ENCODE peak calls at places on chromosomes 13 and 19, in five cellular contexts. One of them, this sample, is unnamed.

GRCh38 chr13:32443111-32443510 is 15.2 kb upstream of the N4BP2L1 start:
- DNase-seq in colonic mucosa: no peak
- DNase-seq in cardiac muscle cell: peak; percentile 11
- DNase-seq in CD8-positive, alpha-beta T cell: peak; percentile 14
- DNase-seq in fibroblast of lung: peak; percentile 39
- DNase-seq in this sample: no peak

GRCh38 chr19:5897189-5897969 is 6.2 kb downstream of the NDUFA11 start:
- DNase-seq in CD8-positive, alpha-beta T cell: no peak
- DNase-seq in fibroblast of lung: no peak
- DNase-seq in colonic mucosa: no peak
- DNase-seq in cardiac muscle cell: no peak
- DNase-seq in this sample: no peak

GRCh38 chr13:29846475-29847256 is 3.8 kb downstream of the UBL3 start:
- DNase-seq in fibroblast of lung: no peak
- DNase-seq in colonic mucosa: no peak
- DNase-seq in CD8-positive, alpha-beta T cell: no peak
- DNase-seq in cardiac muscle cell: no peak
- DNase-seq in this sample: no peak

GRCh38 chr19:33795370-33796163 is 1.1 kb upstream of the KCTD15 start:
- DNase-seq in CD8-positive, alpha-beta T cell: no peak
- DNase-seq in fibroblast of lung: peak; percentile 80
- DNase-seq in colonic mucosa: peak; percentile 85
- DNase-seq in cardiac muscle cell: peak; percentile 95
- DNase-seq in this sample: no peak

GRCh38 chr19:11756965-11757364 is 9.8 kb upstream of the ZNF441 start:
- DNase-seq in fibroblast of lung: no peak
- DNase-seq in cardiac muscle cell: no peak
- DNase-seq in colonic mucosa: no peak
- DNase-seq in CD8-positive, alpha-beta T cell: no peak
- DNase-seq in this sample: no peak

GRCh38 chr13:101514695-101515275 is 62.3 kb downstream of the ITGBL1 start:
- DNase-seq in cardiac muscle cell: peak; percentile 64
- DNase-seq in colonic mucosa: peak; percentile 20
- DNase-seq in CD8-positive, alpha-beta T cell: no peak
- DNase-seq in fibroblast of lung: peak; percentile 86
- DNase-seq in this sample: peak; percentile 48

GRCh38 chr19:2194513-2195078 is 30.9 kb downstream of the DOT1L start:
- DNase-seq in cardiac muscle cell: no peak
- DNase-seq in colonic mucosa: no peak
- DNase-seq in fibroblast of lung: no peak
- DNase-seq in CD8-positive, alpha-beta T cell: no peak
- DNase-seq in this sample: no peak

GRCh38 chr13:79678100-79678499 is 197.1 kb downstream of the NDFIP2 start:
- DNase-seq in fibroblast of lung: peak; percentile 8
- DNase-seq in colonic mucosa: no peak
- DNase-seq in CD8-positive, alpha-beta T cell: no peak
- DNase-seq in cardiac muscle cell: no peak
- DNase-seq in this sample: no peak

GRCh38 chr19:17441241-17442135 is 7.0 kb downstream of the TMEM221 start:
- DNase-seq in fibroblast of lung: no peak
- DNase-seq in colonic mucosa: no peak
- DNase-seq in cardiac muscle cell: peak; percentile 22
- DNase-seq in CD8-positive, alpha-beta T cell: no peak
- DNase-seq in this sample: no peak

GRCh38 chr13:28794370-28794769 is 25.8 kb upstream of the MTUS2 start:
- DNase-seq in fibroblast of lung: no peak
- DNase-seq in CD8-positive, alpha-beta T cell: no peak
- DNase-seq in cardiac muscle cell: no peak
- DNase-seq in colonic mucosa: no peak
- DNase-seq in this sample: no peak

GRCh38 chr13:48775804-48776203 is 122.1 kb downstream of the CYSLTR2 start:
- DNase-seq in fibroblast of lung: peak; percentile 91
- DNase-seq in colonic mucosa: no peak
- DNase-seq in CD8-positive, alpha-beta T cell: no peak
- DNase-seq in cardiac muscle cell: no peak
- DNase-seq in this sample: peak; percentile 92

GRCh38 chr13:28313579-28313978 is 175.2 kb downstream of the PAN3 start:
- DNase-seq in fibroblast of lung: peak; percentile 55
- DNase-seq in cardiac muscle cell: no peak
- DNase-seq in CD8-positive, alpha-beta T cell: no peak
- DNase-seq in colonic mucosa: no peak
- DNase-seq in this sample: no peak

GRCh38 chr13:41579168-41579567 is 121.8 kb downstream of the RGCC start:
- DNase-seq in CD8-positive, alpha-beta T cell: no peak
- DNase-seq in colonic mucosa: no peak
- DNase-seq in fibroblast of lung: no peak
- DNase-seq in cardiac muscle cell: no peak
- DNase-seq in this sample: no peak

GRCh38 chr19:1042689-1043511 is 3.0 kb downstream of the ABCA7 start:
- DNase-seq in fibroblast of lung: peak; percentile 22
- DNase-seq in CD8-positive, alpha-beta T cell: no peak
- DNase-seq in cardiac muscle cell: no peak
- DNase-seq in colonic mucosa: peak; percentile 33
- DNase-seq in this sample: no peak

GRCh38 chr13:32426981-32427851 is 714 bp downstream of the N4BP2L1 start:
- DNase-seq in cardiac muscle cell: peak; percentile 51
- DNase-seq in CD8-positive, alpha-beta T cell: peak; percentile 44
- DNase-seq in colonic mucosa: peak; percentile 52
- DNase-seq in fibroblast of lung: no peak
- DNase-seq in this sample: no peak

GRCh38 chr19:40803857-40804782 is 5.1 kb downstream of the EGLN2 start:
- DNase-seq in CD8-positive, alpha-beta T cell: peak; percentile 56
- DNase-seq in cardiac muscle cell: no peak
- DNase-seq in fibroblast of lung: no peak
- DNase-seq in colonic mucosa: peak; percentile 86
- DNase-seq in this sample: no peak

GRCh38 chr19:32817252-32817912 is 52.2 kb downstream of the SLC7A9 start:
- DNase-seq in colonic mucosa: no peak
- DNase-seq in CD8-positive, alpha-beta T cell: no peak
- DNase-seq in cardiac muscle cell: no peak
- DNase-seq in fibroblast of lung: no peak
- DNase-seq in this sample: no peak

GRCh38 chr19:10712041-10712440 is 5.8 kb upstream of the DNM2 start:
- DNase-seq in colonic mucosa: peak; percentile 55
- DNase-seq in cardiac muscle cell: no peak
- DNase-seq in fibroblast of lung: no peak
- DNase-seq in CD8-positive, alpha-beta T cell: no peak
- DNase-seq in this sample: no peak

GRCh38 chr13:49641810-49642291 is 13.5 kb downstream of the ARL11 start:
- DNase-seq in cardiac muscle cell: no peak
- DNase-seq in CD8-positive, alpha-beta T cell: no peak
- DNase-seq in colonic mucosa: peak; percentile 32
- DNase-seq in fibroblast of lung: peak; percentile 96
- DNase-seq in this sample: peak; percentile 38

GRCh38 chr13:97202761-97203160 is 19.4 kb upstream of the MBNL2 start:
- DNase-seq in colonic mucosa: no peak
- DNase-seq in CD8-positive, alpha-beta T cell: no peak
- DNase-seq in cardiac muscle cell: no peak
- DNase-seq in fibroblast of lung: no peak
- DNase-seq in this sample: no peak

GRCh38 chr19:57465680-57466381 is 8.9 kb upstream of the VN1R1 start:
- DNase-seq in CD8-positive, alpha-beta T cell: no peak
- DNase-seq in colonic mucosa: no peak
- DNase-seq in cardiac muscle cell: no peak
- DNase-seq in fibroblast of lung: peak; percentile 33
- DNase-seq in this sample: no peak

DNA sequence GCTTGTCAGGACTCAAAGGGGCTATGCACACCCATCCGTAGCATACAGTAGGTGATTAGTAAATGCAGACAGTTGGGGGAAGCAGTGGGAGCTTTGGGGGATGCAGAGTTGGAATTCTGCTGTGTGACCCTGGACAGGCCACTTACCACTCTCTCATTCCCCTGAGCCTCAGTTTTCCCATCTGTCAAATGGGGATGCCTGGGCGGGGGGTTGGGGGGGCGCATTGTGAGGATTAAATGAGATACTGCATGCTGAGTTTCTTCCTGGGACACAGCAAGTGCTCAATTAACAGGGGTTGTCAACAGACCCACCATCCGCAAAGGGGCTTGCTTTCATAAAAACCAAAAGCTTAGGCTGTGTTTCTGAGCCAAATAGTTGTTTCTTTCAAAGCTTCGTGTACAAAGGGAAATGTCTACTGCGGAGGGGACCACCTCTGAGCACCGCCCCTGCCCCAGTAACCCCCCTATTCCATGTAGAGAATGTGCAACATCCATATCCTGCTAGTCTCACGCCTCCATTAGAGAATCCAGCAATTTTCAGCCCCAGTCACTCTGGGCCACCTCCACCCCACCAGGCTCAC is 132.4 kb downstream of the IER2 start:
- DNase-seq in fibroblast of lung: no peak
- DNase-seq in CD8-positive, alpha-beta T cell: no peak
- DNase-seq in cardiac muscle cell: no peak
- DNase-seq in colonic mucosa: no peak
- DNase-seq in this sample: no peak
- H3K4me3 ChIP-seq in fibroblast of lung: no peak overlapping the region
- H3K4me3 ChIP-seq in CD8-positive, alpha-beta T cell: no peak overlapping the region
- H3K4me3 ChIP-seq in cardiac muscle cell: no peak overlapping the region
- H3K4me3 ChIP-seq in colonic mucosa: no peak overlapping the region
- H3K4me3 ChIP-seq in this sample: no peak overlapping the region

GRCh38 chr19:45931055-45931454 is 16.5 kb upstream of the NANOS2 start:
- DNase-seq in colonic mucosa: no peak
- DNase-seq in cardiac muscle cell: no peak
- DNase-seq in CD8-positive, alpha-beta T cell: no peak
- DNase-seq in fibroblast of lung: no peak
- DNase-seq in this sample: no peak
- TF ChIP-seq CTCF in colonic mucosa: no peak
- TF ChIP-seq CTCF in cardiac muscle cell: no peak
- TF ChIP-seq CTCF in CD8-positive, alpha-beta T cell: no peak
- TF ChIP-seq CTCF in fibroblast of lung: no peak
- TF ChIP-seq CTCF in this sample: no peak

GRCh38 chr13:87671824-87672603 is 843 bp downstream of the SLITRK5 start:
- DNase-seq in cardiac muscle cell: no peak
- DNase-seq in fibroblast of lung: peak; percentile 12
- DNase-seq in colonic mucosa: no peak
- DNase-seq in CD8-positive, alpha-beta T cell: no peak
- DNase-seq in this sample: no peak
- H3K4me3 ChIP-seq in cardiac muscle cell: peak overlapping the region; percentile 47
- H3K4me3 ChIP-seq in fibroblast of lung: no peak overlapping the region
- H3K4me3 ChIP-seq in colonic mucosa: peak overlapping the region; percentile 39
- H3K4me3 ChIP-seq in CD8-positive, alpha-beta T cell: peak overlapping the region; percentile 39
- H3K4me3 ChIP-seq in this sample: no peak overlapping the region

GRCh38 chr19:48290341-48290922 is 20.6 kb downstream of the ZNF114 start:
- DNase-seq in colonic mucosa: no peak
- DNase-seq in CD8-positive, alpha-beta T cell: no peak
- DNase-seq in cardiac muscle cell: peak; percentile 28
- DNase-seq in fibroblast of lung: peak; percentile 26
- DNase-seq in this sample: no peak
- TF ChIP-seq CTCF in colonic mucosa: no peak
- TF ChIP-seq CTCF in CD8-positive, alpha-beta T cell: no peak
- TF ChIP-seq CTCF in cardiac muscle cell: peak; percentile 21
- TF ChIP-seq CTCF in fibroblast of lung: peak; percentile 27
- TF ChIP-seq CTCF in this sample: peak; percentile 42

GRCh38 chr19:39130337-39131254 is 5.0 kb downstream of the PAK4 start:
- DNase-seq in colonic mucosa: no peak
- DNase-seq in fibroblast of lung: no peak
- DNase-seq in CD8-positive, alpha-beta T cell: no peak
- DNase-seq in cardiac muscle cell: no peak
- DNase-seq in this sample: no peak
- H3K4me3 ChIP-seq in colonic mucosa: no peak overlapping the region
- H3K4me3 ChIP-seq in fibroblast of lung: no peak overlapping the region
- H3K4me3 ChIP-seq in CD8-positive, alpha-beta T cell: no peak overlapping the region
- H3K4me3 ChIP-seq in cardiac muscle cell: no peak overlapping the region
- H3K4me3 ChIP-seq in this sample: no peak overlapping the region

GRCh38 chr13:21240586-21240985 is 64.1 kb downstream of the MRPL57 start:
- DNase-seq in colonic mucosa: no peak
- DNase-seq in fibroblast of lung: no peak
- DNase-seq in cardiac muscle cell: no peak
- DNase-seq in CD8-positive, alpha-beta T cell: no peak
- DNase-seq in this sample: peak; percentile 78

GRCh38 chr13:21238267-21238666 is 61.8 kb downstream of the MRPL57 start:
- DNase-seq in cardiac muscle cell: no peak
- DNase-seq in colonic mucosa: no peak
- DNase-seq in CD8-positive, alpha-beta T cell: no peak
- DNase-seq in fibroblast of lung: no peak
- DNase-seq in this sample: no peak

GRCh38 chr13:21243045-21243842 is 66.8 kb downstream of the MRPL57 start:
- DNase-seq in colonic mucosa: no peak
- DNase-seq in fibroblast of lung: no peak
- DNase-seq in cardiac muscle cell: no peak
- DNase-seq in CD8-positive, alpha-beta T cell: no peak
- DNase-seq in this sample: no peak

GRCh38 chr13:21243843-21244184 is 67.4 kb downstream of the MRPL57 start:
- DNase-seq in CD8-positive, alpha-beta T cell: no peak
- DNase-seq in fibroblast of lung: no peak
- DNase-seq in colonic mucosa: no peak
- DNase-seq in cardiac muscle cell: no peak
- DNase-seq in this sample: peak; percentile 16

DNA sequence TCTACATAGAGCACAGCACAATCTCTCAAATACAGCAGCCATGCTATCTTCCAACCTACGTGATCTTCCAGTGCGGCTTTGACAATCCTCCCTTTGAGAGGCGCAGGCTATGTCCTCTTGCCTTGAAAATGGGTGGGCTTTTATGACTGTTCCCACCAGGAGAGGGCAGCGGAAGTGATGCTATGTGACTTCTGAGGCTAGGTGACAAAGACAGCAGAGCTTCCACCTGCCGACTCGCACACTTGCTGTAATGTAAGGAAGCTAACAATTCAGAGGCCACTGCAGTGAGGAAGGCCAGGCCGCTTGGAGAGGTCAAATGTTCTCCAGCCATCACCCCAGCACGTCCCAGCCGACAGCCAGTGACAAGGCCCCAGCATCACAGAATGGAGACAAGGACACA is 65.8 kb downstream of the MRPL57 start:
- DNase-seq in cardiac muscle cell: peak; percentile 39
- DNase-seq in fibroblast of lung: no peak
- DNase-seq in CD8-positive, alpha-beta T cell: no peak
- DNase-seq in colonic mucosa: no peak
- DNase-seq in this sample: no peak
- TF ChIP-seq CTCF in cardiac muscle cell: no peak
- TF ChIP-seq CTCF in fibroblast of lung: no peak
- TF ChIP-seq CTCF in CD8-positive, alpha-beta T cell: no peak
- TF ChIP-seq CTCF in colonic mucosa: no peak
- TF ChIP-seq CTCF in this sample: peak; percentile 15

DNA sequence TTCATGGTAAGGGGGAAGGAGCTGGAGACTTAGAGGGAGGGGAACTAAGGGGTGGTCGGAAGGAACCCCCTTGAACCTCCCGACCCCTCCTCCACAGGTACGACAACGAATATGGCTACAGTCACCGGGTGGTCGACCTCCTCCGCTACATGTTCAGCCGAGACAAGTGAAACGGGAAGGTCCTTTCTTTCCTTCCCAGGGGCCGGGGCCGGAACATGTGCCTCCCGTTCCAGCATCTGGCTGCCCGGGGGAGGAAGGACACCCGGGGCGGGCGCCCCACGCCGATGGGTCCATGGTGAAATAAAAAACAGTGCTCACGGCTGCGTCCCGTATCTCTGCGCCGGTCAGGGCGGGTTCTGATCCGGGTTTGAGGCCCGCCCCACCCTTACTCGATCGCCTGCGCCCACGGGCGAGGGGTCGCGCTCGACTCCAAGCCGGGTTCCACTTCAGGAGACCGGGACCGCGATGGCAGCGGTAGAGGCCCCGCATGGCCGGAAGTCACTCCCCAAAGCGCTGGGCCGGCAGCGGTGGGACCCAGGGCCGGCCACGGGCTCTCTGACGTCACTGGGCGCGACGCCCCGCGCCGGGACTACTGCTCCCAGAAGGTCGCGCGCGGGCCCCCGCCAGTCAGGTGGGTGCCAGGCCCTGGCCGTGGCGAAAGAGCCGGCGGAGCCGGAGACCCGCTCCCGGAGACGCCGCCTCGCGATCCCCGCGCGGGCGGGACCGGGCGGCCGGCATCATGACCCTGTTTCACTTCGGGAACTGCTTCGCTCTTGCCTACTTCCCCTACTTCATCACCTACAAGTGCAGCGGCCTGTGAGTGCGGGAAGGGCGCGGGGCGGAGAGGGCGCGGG is at the start of gene TMEM147:
- DNase-seq in colonic mucosa: peak; percentile 92
- DNase-seq in cardiac muscle cell: peak; percentile 97
- DNase-seq in fibroblast of lung: peak; percentile 87
- DNase-seq in CD8-positive, alpha-beta T cell: peak; percentile 68
- DNase-seq in this sample: peak; percentile 38
- H3K4me3 ChIP-seq in colonic mucosa: peak within 1 kb of the TSS; percentile 88
- H3K4me3 ChIP-seq in cardiac muscle cell: peak within 1 kb of the TSS; percentile 58
- H3K4me3 ChIP-seq in fibroblast of lung: peak within 1 kb of the TSS; percentile 73
- H3K4me3 ChIP-seq in CD8-positive, alpha-beta T cell: peak within 1 kb of the TSS; percentile 81
- H3K4me3 ChIP-seq in this sample: peak within 1 kb of the TSS; percentile 96

This sample was measured in HFF-Myc.